ENCODE peak calls at places on chromosomes 2 and 18, in five cellular contexts. H is iPS-NIHi11, W is DMS153, K is dermis microvascular lymphatic vessel endothelial cell, N is SJSA1. Q is an unnamed sample.

GRCh38 chr2:107407974-107408373 is 418.7 kb upstream of the RGPD4 start:
- DNase-seq in H (no peak), N (no peak), K (no peak), W (no peak), Q (no peak)

GRCh38 chr2:46663614-46664013 is 184.2 kb downstream of the TMEM247 start:
- DNase-seq in W (no peak), H (no peak), N (no peak), K (no peak), Q (no peak)

GRCh38 chr2:231034291-231034882 is 2.9 kb upstream of the C2orf72 start:
- DNase-seq in K (no peak), N (no peak), W (no peak), H (no peak), Q (no peak)

GRCh38 chr18:77082316-77082715 is 50.3 kb downstream of the MBP start:
- DNase-seq in H (no peak), N (no peak), W (no peak), K (no peak), Q (no peak)

GRCh38 chr18:14974088-14974487 is 226.1 kb downstream of the ANKRD30B start:
- DNase-seq in H (no peak), K (no peak), W (no peak), N (no peak), Q (no peak)

GRCh38 chr2:15272961-15273360 is 288.2 kb downstream of the NBAS start:
- DNase-seq in H (no peak), W (no peak), N (no peak), K (no peak), Q (no peak)

GRCh38 chr2:161122772-161123530 is 37.3 kb upstream of the TANK start:
- DNase-seq in N (peak), W (peak), H (peak), K (peak), Q (no peak)

GRCh38 chr2:65934992-65935629 is 499.8 kb upstream of the MEIS1 start:
- DNase-seq in W (no peak), K (no peak), H (no peak), N (no peak), Q (no peak)

GRCh38 chr2:160736148-160736547 is 242.5 kb upstream of the RBMS1 start:
- DNase-seq in N (no peak), K (no peak), W (no peak), H (no peak), Q (no peak)

GRCh38 chr2:27007416-27008374 is 25.1 kb upstream of the TMEM214 start:
- DNase-seq in N (no peak), K (peak), W (no peak), H (no peak), Q (no peak)

GRCh38 chr2:37779123-37779522 is 107.7 kb upstream of the CDC42EP3 start:
- DNase-seq in W (no peak), K (no peak), N (no peak), H (no peak), Q (no peak)

GRCh38 chr2:212595036-212595654 is 56.5 kb upstream of the ERBB4 start:
- DNase-seq in K (peak), H (no peak), W (peak), N (no peak), Q (no peak)

GRCh38 chr2:232352511-232353091 is 25.9 kb upstream of the ALPP start:
- DNase-seq in W (no peak), N (no peak), K (no peak), H (no peak), Q (peak)

GRCh38 chr2:175931751-175932295 is 70.2 kb downstream of the LNPK start:
- DNase-seq in K (no peak), H (no peak), N (peak), W (no peak), Q (no peak)

GRCh38 chr2:226687641-226688253 is 111.9 kb downstream of the IRS1 start:
- DNase-seq in H (no peak), K (no peak), N (no peak), W (no peak), Q (no peak)

GRCh38 chr2:43458002-43458628 is 137.7 kb downstream of the THADA start:
- DNase-seq in W (no peak), N (peak), K (peak), H (no peak), Q (no peak)

GRCh38 chr2:1990724-1991123 is 246.4 kb upstream of the PXDN start:
- DNase-seq in N (no peak), K (peak), W (peak), H (no peak), Q (no peak)

GRCh38 chr18:62500174-62500573 is 22.7 kb upstream of the ZCCHC2 start:
- DNase-seq in K (no peak), W (no peak), H (no peak), N (no peak), Q (peak)

GRCh38 chr18:74316257-74317180 is 880 bp downstream of the C18orf63 start:
- DNase-seq in N (peak), W (no peak), K (peak), H (peak), Q (no peak)

GRCh38 chr18:59303656-59304055 is 14.8 kb downstream of the CPLX4 start:
- DNase-seq in H (no peak), W (no peak), N (no peak), K (no peak), Q (no peak)

GRCh38 chr2:217662984-217663602 is 339.7 kb downstream of the TNS1 start:
- DNase-seq in W (no peak), H (no peak), N (no peak), K (no peak), Q (no peak)

GRCh38 chr2:203553784-203554183 is 18.7 kb upstream of the RAPH1 start:
- DNase-seq in H (no peak), K (no peak), W (no peak), N (no peak), Q (no peak)

GRCh38 chr2:64841462-64841861 is 147.7 kb upstream of the SLC1A4 start:
- DNase-seq in W (no peak), H (no peak), K (no peak), N (no peak), Q (no peak)

GRCh38 chr18:6633370-6633769 is 96.1 kb upstream of the ARHGAP28 start:
- DNase-seq in H (peak), W (peak), K (no peak), N (no peak), Q (peak)

GRCh38 chr2:182980115-182980514 is 58.1 kb downstream of the NCKAP1 start:
- DNase-seq in W (peak), N (peak), H (peak), K (peak), Q (peak)

GRCh38 chr2:8719528-8719927 is 37.7 kb downstream of the ID2 start:
- DNase-seq in N (no peak), H (no peak), K (no peak), W (no peak), Q (no peak)

GRCh38 chr2:98911376-98912154 is 24.5 kb downstream of the CRACDL start:
- DNase-seq in K (peak), H (no peak), W (no peak), N (no peak), Q (no peak)

GRCh38 chr2:6958616-6959235 is 41.5 kb downstream of the RNF144A start:
- DNase-seq in H (no peak), W (no peak), K (no peak), N (no peak), Q (no peak)

GRCh38 chr2:207530160-207531023 is 630 bp downstream of the CREB1 start:
- DNase-seq in K (peak), N (peak), H (no peak), W (no peak), Q (peak)

GRCh38 chr2:166081131-166081632 is 46.6 kb downstream of the SCN1A start:
- DNase-seq in N (no peak), H (no peak), K (no peak), W (no peak), Q (no peak)

GRCh38 chr18:62937065-62937464 is 221.7 kb downstream of the PHLPP1 start:
- DNase-seq in N (no peak), H (no peak), K (no peak), W (no peak), Q (no peak)

GRCh38 chr2:240277073-240277806 is 136.8 kb upstream of the OTOS start:
- DNase-seq in N (no peak), K (no peak), H (peak), W (no peak), Q (no peak)